ENCODE peak calls at places on chromosomes 11 and 22, in five cellular contexts. M, J, E, W and R are unnamed samples.

GRCh38 chr11:77668760-77669159 is 31.2 kb upstream of the CLNS1A start:
- DNase-seq in E (no peak), W (no peak), M (no peak), J (no peak), R (peak; percentile 15)

GRCh38 chr22:41780714-41781507 is 19.6 kb upstream of the CCDC134 start:
- DNase-seq in M (peak; percentile 33), W (no peak), E (peak; percentile 56), J (peak; percentile 33), R (peak; percentile 56)

GRCh38 chr11:41320233-41320993 is 139.0 kb downstream of the LRRC4C start:
- DNase-seq in M (no peak), J (no peak), W (no peak), E (no peak), R (no peak)

GRCh38 chr11:69699213-69699612 is 4.6 kb downstream of the FGF19 start:
- DNase-seq in W (no peak), E (no peak), M (no peak), J (no peak), R (peak; percentile 49)

GRCh38 chr11:95219599-95219998 is 11.4 kb downstream of the SESN3 start:
- DNase-seq in M (no peak), J (no peak), E (no peak), W (no peak), R (no peak)

GRCh38 chr11:111514216-111515031 is at the start of gene HOATZ:
- DNase-seq in J (peak; percentile 34), M (no peak), E (no peak), W (no peak), R (no peak)

GRCh38 chr11:40387240-40387980 is 1072.0 kb downstream of the LRRC4C start:
- DNase-seq in W (no peak), E (no peak), M (no peak), J (no peak), R (no peak)

GRCh38 chr11:93842461-93842860 is 8.0 kb downstream of the VSTM5 start:
- DNase-seq in E (no peak), J (peak; percentile 53), W (peak; percentile 76), M (peak; percentile 54), R (peak; percentile 52)

GRCh38 chr22:48607901-48608650 is 1219.6 kb downstream of the BRD1 start:
- DNase-seq in M (no peak), E (no peak), J (no peak), W (no peak), R (peak; percentile 20)

GRCh38 chr22:37014835-37015586 is 4.2 kb downstream of the TST start:
- DNase-seq in M (no peak), J (peak; percentile 18), E (no peak), W (no peak), R (no peak)

GRCh38 chr11:120134106-120134930 is 3.6 kb downstream of the TRIM29 start:
- DNase-seq in M (no peak), E (no peak), W (no peak), J (no peak), R (no peak)

GRCh38 chr22:37741312-37741795 is 44.5 kb downstream of the TRIOBP start:
- DNase-seq in W (no peak), J (peak; percentile 99), E (peak; percentile 82), M (peak; percentile 99), R (peak; percentile 98)

GRCh38 chr22:37141476-37141875 is 8.2 kb downstream of the IL2RB start:
- DNase-seq in J (no peak), W (no peak), E (no peak), M (no peak), R (no peak)

GRCh38 chr22:36405671-36406070 is 17.9 kb upstream of the MYH9 start:
- DNase-seq in W (peak; percentile 40), M (no peak), J (peak; percentile 45), E (peak; percentile 32), R (peak; percentile 59)

GRCh38 chr22:24420072-24420976 is 7.1 kb upstream of the ADORA2A start:
- DNase-seq in J (no peak), M (no peak), E (no peak), W (no peak), R (no peak)

GRCh38 chr22:43127166-43127908 is 15.9 kb downstream of the MCAT start:
- DNase-seq in E (no peak), W (peak; percentile 91), M (no peak), J (no peak), R (no peak)

GRCh38 chr11:93993747-93994146 is 27.4 kb upstream of the HEPHL1 start:
- DNase-seq in E (no peak), M (no peak), W (no peak), J (no peak), R (no peak)

GRCh38 chr11:102341844-102342318 is 5.1 kb upstream of the BIRC2 start:
- DNase-seq in E (peak; percentile 47), W (peak; percentile 65), J (peak; percentile 87), M (peak; percentile 89), R (peak; percentile 85)

GRCh38 chr22:33831207-33831606 is 89.1 kb downstream of the LARGE1 start:
- DNase-seq in M (no peak), J (no peak), W (no peak), E (no peak), R (no peak)

GRCh38 chr11:456533-456932 is 6.5 kb downstream of the PTDSS2 start:
- DNase-seq in M (no peak), J (no peak), W (no peak), E (peak; percentile 0), R (no peak)

GRCh38 chr11:64207247-64208085 is 945 bp downstream of the FERMT3 start:
- DNase-seq in J (peak; percentile 69), M (peak; percentile 82), E (peak; percentile 81), W (no peak), R (peak; percentile 77)

GRCh38 chr22:38262051-38262795 is 10.6 kb downstream of the TMEM184B start:
- DNase-seq in J (no peak), W (peak; percentile 52), E (peak; percentile 57), M (peak; percentile 70), R (no peak)

GRCh38 chr11:86678823-86679222 is 6.4 kb upstream of the ME3 start:
- DNase-seq in E (no peak), W (no peak), J (no peak), M (peak; percentile 43), R (no peak)

GRCh38 chr11:79615425-79615824 is 174.6 kb upstream of the TENM4 start:
- DNase-seq in M (no peak), W (no peak), E (no peak), J (no peak), R (no peak)

GRCh38 chr11:21640491-21640890 is 552.4 kb upstream of the ANO5 start:
- DNase-seq in E (no peak), W (no peak), M (no peak), J (no peak), R (no peak)

GRCh38 chr11:66845876-66846212 is 2.6 kb downstream of the RCE1 start:
- DNase-seq in M (no peak), E (no peak), J (no peak), W (no peak), R (no peak)

DNA sequence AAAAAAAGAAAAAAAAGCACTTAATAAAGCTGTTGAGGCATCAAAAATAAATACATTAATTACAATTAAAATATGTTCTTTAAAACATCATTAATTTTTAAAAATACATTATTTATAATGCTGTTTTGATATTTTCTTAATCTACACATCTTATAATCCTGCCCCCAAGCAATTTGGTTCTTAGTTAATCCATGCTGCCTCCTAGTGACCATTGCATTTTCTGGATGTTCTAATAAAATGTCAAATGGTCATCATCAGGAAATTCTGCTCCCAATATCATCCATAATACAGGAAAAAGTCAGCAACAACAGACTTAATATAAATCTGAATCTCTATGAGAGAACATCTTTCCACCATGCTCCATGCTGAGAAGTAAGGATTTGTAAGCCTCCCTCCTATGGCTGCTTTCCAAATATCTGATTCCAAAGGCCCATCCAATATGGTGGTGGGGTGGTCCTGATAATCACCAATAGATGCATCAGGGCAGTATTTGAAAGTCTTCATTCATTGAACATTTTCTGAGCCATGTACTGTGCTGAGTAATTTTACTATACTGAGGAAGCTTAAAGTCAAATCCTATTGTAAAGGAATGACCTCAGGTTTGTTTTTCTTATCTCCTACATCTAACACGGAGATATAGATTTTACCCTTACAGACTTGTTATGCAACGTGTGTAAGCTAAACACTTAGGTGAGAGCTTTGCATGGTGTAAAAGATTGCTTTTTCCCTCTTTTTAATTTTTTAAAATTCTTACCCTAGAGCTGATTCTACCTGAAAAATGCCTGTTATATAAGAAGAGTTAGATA is 124.7 kb upstream of the BMAL1 start:
- DNase-seq in W (no peak), E (no peak), M (peak; percentile 52), J (peak; percentile 66), R (peak; percentile 35)
- TF ChIP-seq CTCF in W (no peak), E (peak; percentile 21), M (peak; percentile 64), J (peak; percentile 52), R (peak; percentile 64)

DNA sequence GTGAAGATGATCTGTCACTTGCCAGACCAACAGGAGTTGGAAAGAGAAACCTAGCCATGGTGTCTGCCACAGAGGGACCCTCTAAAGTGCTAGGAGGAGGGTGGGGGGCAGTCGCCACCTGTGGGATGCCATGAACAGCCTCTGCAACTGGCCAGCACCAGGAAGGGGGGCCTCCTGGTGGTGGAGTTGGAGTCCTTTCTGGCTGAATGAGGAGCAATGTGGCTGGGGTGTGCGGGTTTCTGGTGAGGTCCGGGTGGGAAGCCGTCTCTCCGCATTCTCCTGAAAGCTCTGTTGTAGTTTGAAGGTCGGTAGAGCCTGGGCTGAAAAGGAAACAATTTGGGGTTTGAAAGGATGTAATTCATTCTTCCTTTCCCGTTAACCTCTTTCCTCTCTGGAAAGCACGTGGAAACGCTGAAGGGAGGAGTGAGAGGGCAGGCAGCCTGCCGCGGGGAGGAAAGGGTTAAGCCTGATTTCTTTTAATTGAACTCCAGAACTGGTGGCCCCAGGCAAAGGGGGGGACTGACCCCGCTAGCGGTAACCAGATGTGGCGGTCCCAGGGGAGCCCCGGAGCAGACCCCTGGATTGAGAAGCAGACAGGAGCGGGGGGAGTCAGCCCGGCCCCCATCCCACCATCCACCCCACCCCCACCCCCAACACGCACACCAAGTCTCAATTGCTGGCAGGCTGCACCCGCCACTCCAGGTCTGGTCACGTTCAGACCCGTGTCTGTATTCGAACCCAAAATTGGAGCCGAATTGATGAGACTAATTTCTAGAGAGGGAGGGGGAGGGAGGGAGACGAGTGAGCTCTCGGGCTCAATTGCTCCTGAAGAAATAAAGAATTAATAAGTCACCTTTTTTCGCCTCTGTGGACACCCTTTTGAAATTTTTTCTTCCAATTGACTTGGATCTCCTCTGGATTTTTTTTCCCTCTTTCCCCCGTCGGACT is 1.8 kb upstream of the FLI1 start:
- DNase-seq in J (no peak), E (no peak), W (no peak), M (no peak), R (no peak)
- TF ChIP-seq CTCF in J (no peak), E (peak; percentile 5), W (no peak), M (peak; percentile 21), R (peak; percentile 30)

GRCh38 chr22:30004101-30004500 is 76.2 kb upstream of the HORMAD2 start:
- DNase-seq in W (no peak), J (no peak), E (no peak), M (no peak), R (no peak)
- TF ChIP-seq CTCF in W (no peak), J (no peak), E (no peak), M (no peak), R (no peak)

DNA sequence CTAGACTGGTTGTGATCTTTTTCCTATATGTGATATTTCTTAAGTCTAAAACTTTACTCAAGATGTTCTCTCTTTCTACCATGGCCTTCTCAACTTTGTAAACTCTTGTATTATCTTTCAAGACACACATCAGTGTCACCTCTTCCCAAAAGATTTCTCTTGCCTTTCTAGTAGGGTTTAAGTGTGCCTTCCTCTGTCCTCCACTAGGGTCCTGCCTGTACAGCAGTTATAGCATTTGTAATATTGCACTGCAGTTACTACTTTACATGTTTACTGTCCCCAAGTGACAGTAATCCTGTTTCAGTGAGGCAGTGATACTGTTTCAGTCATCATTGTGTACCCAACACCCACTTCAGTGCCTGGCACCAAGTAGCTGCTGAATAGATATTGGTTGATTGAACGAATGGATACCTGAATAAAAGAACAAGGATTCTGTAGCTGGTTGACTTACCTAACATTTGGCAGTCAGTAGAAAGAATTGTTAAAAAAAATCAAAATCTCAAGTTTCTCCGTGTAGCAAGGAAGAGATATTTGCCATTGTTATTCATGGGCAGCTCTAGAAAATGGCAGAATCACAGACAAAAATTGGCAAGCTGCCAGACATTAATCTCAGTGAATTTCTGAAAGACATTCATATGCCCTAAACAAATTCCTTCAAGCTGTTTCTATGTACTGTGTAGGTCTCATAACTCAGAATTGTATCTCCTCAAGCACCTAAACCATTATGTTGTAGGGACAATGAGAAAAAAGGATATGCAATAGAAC is 79.4 kb downstream of the RBMXL2 start:
- DNase-seq in E (no peak), W (no peak), M (no peak), J (no peak), R (no peak)
- TF ChIP-seq CTCF in E (no peak), W (no peak), M (no peak), J (no peak), R (no peak)